ENCODE peak calls at places on chromosomes 4 and X, in five cellular contexts. One of them, this sample, is unnamed.

GRCh38 chr4:98828801-98829200 is 100.1 kb downstream of the EIF4E start:
- DNase-seq in testis: no peak
- DNase-seq in stomach: no peak
- DNase-seq in upper lobe of left lung: no peak
- DNase-seq in ovary: no peak
- DNase-seq in this sample: no peak

GRCh38 chrX:136689441-136689840 is 41.5 kb downstream of the CD40LG start:
- DNase-seq in testis: no peak
- DNase-seq in stomach: no peak
- DNase-seq in upper lobe of left lung: no peak
- DNase-seq in ovary: no peak
- DNase-seq in this sample: no peak

GRCh38 chr4:7254736-7255487 is 62.6 kb downstream of the SORCS2 start:
- DNase-seq in testis: no peak
- DNase-seq in stomach: no peak
- DNase-seq in upper lobe of left lung: no peak
- DNase-seq in ovary: no peak
- DNase-seq in this sample: no peak

GRCh38 chr4:98778206-98778605 is 119.8 kb upstream of the TSPAN5 start:
- DNase-seq in testis: no peak
- DNase-seq in stomach: no peak
- DNase-seq in upper lobe of left lung: no peak
- DNase-seq in ovary: no peak
- DNase-seq in this sample: no peak

GRCh38 chrX:81414630-81415029 is 212.7 kb downstream of the SH3BGRL start:
- DNase-seq in testis: no peak
- DNase-seq in stomach: no peak
- DNase-seq in upper lobe of left lung: no peak
- DNase-seq in ovary: no peak
- DNase-seq in this sample: no peak

GRCh38 chrX:45889471-45889870 is 655.8 kb downstream of the ZNF674 start:
- DNase-seq in testis: no peak
- DNase-seq in stomach: no peak
- DNase-seq in upper lobe of left lung: no peak
- DNase-seq in ovary: no peak
- DNase-seq in this sample: no peak

GRCh38 chr4:137025484-137026059 is 506.7 kb downstream of the PCDH18 start:
- DNase-seq in testis: no peak
- DNase-seq in stomach: no peak
- DNase-seq in upper lobe of left lung: no peak
- DNase-seq in ovary: no peak
- DNase-seq in this sample: no peak

GRCh38 chr4:6200011-6200921 is at the start of gene JAKMIP1:
- DNase-seq in testis: peak; percentile 93
- DNase-seq in stomach: peak; percentile 87
- DNase-seq in upper lobe of left lung: peak; percentile 75
- DNase-seq in ovary: peak; percentile 77
- DNase-seq in this sample: peak; percentile 61

GRCh38 chrX:63718010-63718694 is 66.9 kb downstream of the ARHGEF9 start:
- DNase-seq in testis: no peak
- DNase-seq in stomach: no peak
- DNase-seq in upper lobe of left lung: no peak
- DNase-seq in ovary: no peak
- DNase-seq in this sample: no peak

GRCh38 chrX:41265615-41266014 is 68.3 kb upstream of the DDX3X start:
- DNase-seq in testis: peak; percentile 18
- DNase-seq in stomach: no peak
- DNase-seq in upper lobe of left lung: peak; percentile 31
- DNase-seq in ovary: peak; percentile 48
- DNase-seq in this sample: peak; percentile 55

GRCh38 chrX:14697453-14697852 is 168.1 kb downstream of the GLRA2 start:
- DNase-seq in testis: no peak
- DNase-seq in stomach: peak; percentile 28
- DNase-seq in upper lobe of left lung: peak; percentile 22
- DNase-seq in ovary: no peak
- DNase-seq in this sample: no peak

GRCh38 chr4:738781-739280 is 33.2 kb downstream of the PCGF3 start:
- DNase-seq in testis: no peak
- DNase-seq in stomach: no peak
- DNase-seq in upper lobe of left lung: no peak
- DNase-seq in ovary: no peak
- DNase-seq in this sample: no peak

GRCh38 chr4:77601614-77602187 is 3.9 kb upstream of the CXCL13 start:
- DNase-seq in testis: no peak
- DNase-seq in stomach: no peak
- DNase-seq in upper lobe of left lung: no peak
- DNase-seq in ovary: no peak
- DNase-seq in this sample: no peak

GRCh38 chrX:65406532-65406931 is 128.1 kb downstream of the LAS1L start:
- DNase-seq in testis: peak; percentile 14
- DNase-seq in stomach: no peak
- DNase-seq in upper lobe of left lung: no peak
- DNase-seq in ovary: no peak
- DNase-seq in this sample: no peak

GRCh38 chr4:76213415-76214268 is at the start of gene SCARB2:
- DNase-seq in testis: peak; percentile 87
- DNase-seq in stomach: peak; percentile 92
- DNase-seq in upper lobe of left lung: peak; percentile 91
- DNase-seq in ovary: peak; percentile 91
- DNase-seq in this sample: peak; percentile 86

GRCh38 chrX:119481218-119481875 is 13.1 kb downstream of the SLC25A5 start:
- DNase-seq in testis: no peak
- DNase-seq in stomach: peak; percentile 84
- DNase-seq in upper lobe of left lung: peak; percentile 79
- DNase-seq in ovary: no peak
- DNase-seq in this sample: no peak

GRCh38 chrX:68634649-68635227 is 12.7 kb upstream of the STARD8 start:
- DNase-seq in testis: no peak
- DNase-seq in stomach: no peak
- DNase-seq in upper lobe of left lung: no peak
- DNase-seq in ovary: no peak
- DNase-seq in this sample: no peak

GRCh38 chr4:25551608-25552007 is 104.0 kb upstream of the SLC34A2 start:
- DNase-seq in testis: no peak
- DNase-seq in stomach: peak; percentile 59
- DNase-seq in upper lobe of left lung: peak; percentile 51
- DNase-seq in ovary: no peak
- DNase-seq in this sample: no peak

GRCh38 chr4:8225290-8225625 is 26.2 kb downstream of the SH3TC1 start:
- DNase-seq in testis: no peak
- DNase-seq in stomach: no peak
- DNase-seq in upper lobe of left lung: no peak
- DNase-seq in ovary: no peak
- DNase-seq in this sample: no peak

GRCh38 chrX:10447577-10448214 is 172.7 kb downstream of the MID1 start:
- DNase-seq in testis: no peak
- DNase-seq in stomach: no peak
- DNase-seq in upper lobe of left lung: no peak
- DNase-seq in ovary: no peak
- DNase-seq in this sample: no peak

GRCh38 chr4:22356996-22357596 is 158.8 kb downstream of the ADGRA3 start:
- DNase-seq in testis: no peak
- DNase-seq in stomach: no peak
- DNase-seq in upper lobe of left lung: no peak
- DNase-seq in ovary: no peak
- DNase-seq in this sample: no peak

GRCh38 chrX:149512225-149512885 is 7.2 kb upstream of the IDS start:
- DNase-seq in testis: peak; percentile 54
- DNase-seq in stomach: peak; percentile 64
- DNase-seq in upper lobe of left lung: peak; percentile 63
- DNase-seq in ovary: no peak
- DNase-seq in this sample: peak; percentile 27

GRCh38 chrX:3549442-3549875 is 164.0 kb downstream of the PRKX start:
- DNase-seq in testis: no peak
- DNase-seq in stomach: no peak
- DNase-seq in upper lobe of left lung: no peak
- DNase-seq in ovary: no peak
- DNase-seq in this sample: no peak

GRCh38 chr4:90099795-90100194 is 27.4 kb upstream of the CCSER1 start:
- DNase-seq in testis: no peak
- DNase-seq in stomach: no peak
- DNase-seq in upper lobe of left lung: peak; percentile 30
- DNase-seq in ovary: no peak
- DNase-seq in this sample: no peak

GRCh38 chr4:52102587-52102986 is 51.5 kb downstream of the SPATA18 start:
- DNase-seq in testis: no peak
- DNase-seq in stomach: no peak
- DNase-seq in upper lobe of left lung: no peak
- DNase-seq in ovary: no peak
- DNase-seq in this sample: no peak

GRCh38 chr4:925171-925570 is 6.9 kb downstream of the GAK start:
- DNase-seq in testis: no peak
- DNase-seq in stomach: no peak
- DNase-seq in upper lobe of left lung: peak; percentile 12
- DNase-seq in ovary: peak; percentile 22
- DNase-seq in this sample: no peak

GRCh38 chrX:118679290-118679689 is 48.1 kb upstream of the IL13RA1 start:
- DNase-seq in testis: no peak
- DNase-seq in stomach: no peak
- DNase-seq in upper lobe of left lung: no peak
- DNase-seq in ovary: no peak
- DNase-seq in this sample: no peak

GRCh38 chrX:17323397-17323796 is 51.6 kb upstream of the NHS start:
- DNase-seq in testis: no peak
- DNase-seq in stomach: no peak
- DNase-seq in upper lobe of left lung: no peak
- DNase-seq in ovary: no peak
- DNase-seq in this sample: no peak

DNA sequence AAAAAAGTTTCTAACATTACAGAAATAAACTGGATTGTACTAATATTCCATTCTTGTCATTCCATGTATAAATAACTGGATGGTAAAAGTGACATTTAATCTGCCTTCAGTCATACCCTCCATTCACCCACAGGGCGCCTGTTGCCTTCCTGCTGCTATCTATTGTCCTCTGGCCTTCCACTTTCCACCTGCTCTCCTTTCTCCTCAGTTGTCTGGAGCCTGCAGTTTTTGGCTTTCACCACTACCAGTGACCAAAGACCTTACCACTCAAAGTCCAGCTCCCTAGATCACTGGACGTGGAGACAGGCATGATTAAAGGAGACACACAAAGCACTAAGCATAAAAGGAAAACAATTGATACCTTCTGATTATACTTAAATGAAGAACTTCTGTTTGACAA is 46.2 kb upstream of the NHS start:
- DNase-seq in testis: no peak
- DNase-seq in stomach: no peak
- DNase-seq in upper lobe of left lung: no peak
- DNase-seq in ovary: no peak
- DNase-seq in this sample: no peak
- TF ChIP-seq POLR2A in testis: no peak
- TF ChIP-seq POLR2A in stomach: no peak
- TF ChIP-seq POLR2A in upper lobe of left lung: no peak
- TF ChIP-seq POLR2A in ovary: no peak
- TF ChIP-seq POLR2A in this sample: no peak

GRCh38 chrX:30799327-30799726 is 89.7 kb downstream of the TAB3 start:
- DNase-seq in testis: no peak
- DNase-seq in stomach: no peak
- DNase-seq in upper lobe of left lung: no peak
- DNase-seq in ovary: no peak
- DNase-seq in this sample: no peak

GRCh38 chrX:30795981-30796958 is 92.8 kb downstream of the TAB3 start:
- DNase-seq in testis: no peak
- DNase-seq in stomach: peak; percentile 15
- DNase-seq in upper lobe of left lung: no peak
- DNase-seq in ovary: no peak
- DNase-seq in this sample: no peak

GRCh38 chrX:30804462-30804861 is 84.6 kb downstream of the TAB3 start:
- DNase-seq in testis: no peak
- DNase-seq in stomach: no peak
- DNase-seq in upper lobe of left lung: no peak
- DNase-seq in ovary: no peak
- DNase-seq in this sample: no peak

GRCh38 chrX:30798810-30799209 is 90.2 kb downstream of the TAB3 start:
- DNase-seq in testis: no peak
- DNase-seq in stomach: no peak
- DNase-seq in upper lobe of left lung: no peak
- DNase-seq in ovary: no peak
- DNase-seq in this sample: no peak

DNA sequence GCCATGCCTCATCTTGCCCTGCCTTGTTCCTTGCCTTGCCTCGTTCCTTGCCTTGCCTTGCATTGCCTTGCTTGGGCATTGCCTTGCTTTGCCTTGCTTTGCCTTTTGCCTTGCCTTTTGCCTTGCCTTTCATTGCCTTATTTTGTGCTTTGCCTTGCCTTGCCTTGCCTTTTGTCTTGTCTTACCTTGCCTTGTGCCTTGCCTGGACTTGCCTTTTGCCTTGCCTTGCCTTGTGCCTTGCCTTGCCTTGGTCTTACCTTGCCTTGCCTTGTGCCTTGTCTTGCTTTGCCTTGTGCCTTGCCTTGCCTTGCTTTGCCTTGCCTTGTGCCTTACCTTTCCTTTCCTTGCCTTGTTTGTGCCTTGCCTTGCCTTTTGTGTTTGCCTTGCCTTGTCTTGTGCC is 88.2 kb downstream of the TAB3 start:
- DNase-seq in testis: no peak
- DNase-seq in stomach: peak; percentile 20
- DNase-seq in upper lobe of left lung: no peak
- DNase-seq in ovary: no peak
- DNase-seq in this sample: no peak
- H3K9me3 ChIP-seq in testis: no peaks in the 10 kb centered on the region
- H3K9me3 ChIP-seq in stomach: no peaks in the 10 kb centered on the region
- H3K9me3 ChIP-seq in upper lobe of left lung: no peaks in the 10 kb centered on the region
- H3K9me3 ChIP-seq in ovary: no peaks in the 10 kb centered on the region
- H3K9me3 ChIP-seq in this sample: no peaks in the 10 kb centered on the region

GRCh38 chr4:80192937-80193336 is 4.4 kb upstream of the PRDM8 start:
- DNase-seq in testis: no peak
- DNase-seq in stomach: no peak
- DNase-seq in upper lobe of left lung: no peak
- DNase-seq in ovary: no peak
- DNase-seq in this sample: no peak
- H3K27me3 ChIP-seq in testis: peaks cover 5% of the 10 kb centered on the region
- H3K27me3 ChIP-seq in stomach: peaks cover 87% of the 10 kb centered on the region
- H3K27me3 ChIP-seq in upper lobe of left lung: peaks cover 12% of the 10 kb centered on the region
- H3K27me3 ChIP-seq in ovary: no peaks in the 10 kb centered on the region
- H3K27me3 ChIP-seq in this sample: no peaks in the 10 kb centered on the region

DNA sequence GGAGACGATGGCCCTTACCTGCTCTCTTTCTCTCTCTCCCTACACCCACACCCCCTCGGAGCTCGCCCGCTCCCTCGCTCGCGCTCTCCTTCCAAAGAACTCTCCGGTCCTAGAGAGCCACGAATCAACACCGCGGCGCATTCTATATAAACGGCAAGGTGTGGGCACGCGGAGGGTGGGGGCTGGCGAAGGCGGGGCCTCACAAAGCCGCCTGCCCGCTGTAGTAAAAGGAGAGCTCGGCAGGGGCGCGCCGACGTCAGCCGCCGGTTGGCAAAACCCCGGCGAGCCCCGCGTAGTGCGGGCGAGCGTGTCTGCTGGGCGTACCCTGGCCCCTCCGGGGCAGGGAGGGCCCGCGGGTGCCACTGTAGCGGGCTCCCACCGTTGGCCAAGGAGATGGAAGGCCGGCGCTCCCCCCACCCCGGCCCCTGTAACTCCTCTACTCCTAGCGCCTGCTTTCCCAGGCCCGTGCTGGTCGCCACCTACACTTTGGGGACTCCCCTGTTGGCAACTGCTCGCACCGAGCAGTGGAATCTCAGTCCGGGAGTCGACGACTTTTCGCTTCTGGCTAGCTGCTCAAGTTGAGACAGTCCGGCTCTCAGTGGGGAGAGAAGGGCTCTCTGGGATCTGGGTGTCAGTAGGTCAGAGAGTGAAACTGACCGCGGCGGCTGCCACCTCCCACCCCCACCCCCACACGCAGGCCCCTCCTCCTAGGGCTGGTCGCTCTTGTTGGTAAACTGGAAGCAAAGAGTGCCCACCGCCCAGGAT is 325.5 kb upstream of the F9 start:
- DNase-seq in testis: peak; percentile 46
- DNase-seq in stomach: peak; percentile 73
- DNase-seq in upper lobe of left lung: peak; percentile 32
- DNase-seq in ovary: peak; percentile 48
- DNase-seq in this sample: peak; percentile 21
- TF ChIP-seq POLR2A in testis: no peak
- TF ChIP-seq POLR2A in stomach: no peak
- TF ChIP-seq POLR2A in upper lobe of left lung: no peak
- TF ChIP-seq POLR2A in ovary: no peak
- TF ChIP-seq POLR2A in this sample: no peak

This sample was measured in uterus.